ENCODE peak calls at places on chromosome 1, in five cellular contexts. One of them, this sample, is unnamed. For H3K27me3, the result is how much of the 10 kb centered on the place peaks cover.

GRCh38 chr1:16117369-16117768 is 38.5 kb downstream of the EPHA2 start:
- DNase-seq in endodermal cell: no peak
- DNase-seq in thoracic aorta: no peak
- DNase-seq in sigmoid colon: no peak
- DNase-seq in AG04450: no peak
- DNase-seq in this sample: no peak

GRCh38 chr1:3727042-3727824 is 25.0 kb upstream of the CCDC27 start:
- DNase-seq in endodermal cell: peak
- DNase-seq in sigmoid colon: no peak
- DNase-seq in AG04450: no peak
- DNase-seq in thoracic aorta: no peak
- DNase-seq in this sample: no peak

GRCh38 chr1:50109647-50110075 is 941 bp downstream of the ELAVL4 start:
- DNase-seq in thoracic aorta: no peak
- DNase-seq in sigmoid colon: no peak
- DNase-seq in AG04450: no peak
- DNase-seq in endodermal cell: no peak
- DNase-seq in this sample: peak

GRCh38 chr1:21434394-21434793 is 5.5 kb upstream of the NBPF3 start:
- DNase-seq in thoracic aorta: no peak
- DNase-seq in AG04450: no peak
- DNase-seq in endodermal cell: no peak
- DNase-seq in sigmoid colon: no peak
- DNase-seq in this sample: no peak

GRCh38 chr1:60809204-60809985 is 273.0 kb upstream of the NFIA start:
- DNase-seq in endodermal cell: no peak
- DNase-seq in sigmoid colon: no peak
- DNase-seq in AG04450: no peak
- DNase-seq in thoracic aorta: no peak
- DNase-seq in this sample: no peak

GRCh38 chr1:204619721-204620120 is 65.8 kb downstream of the LRRN2 start:
- DNase-seq in AG04450: no peak
- DNase-seq in thoracic aorta: no peak
- DNase-seq in sigmoid colon: no peak
- DNase-seq in endodermal cell: no peak
- DNase-seq in this sample: no peak

GRCh38 chr1:218371927-218372672 is 27.0 kb downstream of the TGFB2 start:
- DNase-seq in thoracic aorta: no peak
- DNase-seq in sigmoid colon: peak
- DNase-seq in AG04450: no peak
- DNase-seq in endodermal cell: no peak
- DNase-seq in this sample: no peak

GRCh38 chr1:47705517-47706130 is 267.8 kb downstream of the FOXD2 start:
- DNase-seq in thoracic aorta: no peak
- DNase-seq in AG04450: no peak
- DNase-seq in endodermal cell: no peak
- DNase-seq in sigmoid colon: peak
- DNase-seq in this sample: no peak

GRCh38 chr1:3069491-3070303 is 694 bp downstream of the PRDM16 start:
- DNase-seq in endodermal cell: peak
- DNase-seq in thoracic aorta: no peak
- DNase-seq in AG04450: no peak
- DNase-seq in sigmoid colon: peak
- DNase-seq in this sample: no peak

DNA sequence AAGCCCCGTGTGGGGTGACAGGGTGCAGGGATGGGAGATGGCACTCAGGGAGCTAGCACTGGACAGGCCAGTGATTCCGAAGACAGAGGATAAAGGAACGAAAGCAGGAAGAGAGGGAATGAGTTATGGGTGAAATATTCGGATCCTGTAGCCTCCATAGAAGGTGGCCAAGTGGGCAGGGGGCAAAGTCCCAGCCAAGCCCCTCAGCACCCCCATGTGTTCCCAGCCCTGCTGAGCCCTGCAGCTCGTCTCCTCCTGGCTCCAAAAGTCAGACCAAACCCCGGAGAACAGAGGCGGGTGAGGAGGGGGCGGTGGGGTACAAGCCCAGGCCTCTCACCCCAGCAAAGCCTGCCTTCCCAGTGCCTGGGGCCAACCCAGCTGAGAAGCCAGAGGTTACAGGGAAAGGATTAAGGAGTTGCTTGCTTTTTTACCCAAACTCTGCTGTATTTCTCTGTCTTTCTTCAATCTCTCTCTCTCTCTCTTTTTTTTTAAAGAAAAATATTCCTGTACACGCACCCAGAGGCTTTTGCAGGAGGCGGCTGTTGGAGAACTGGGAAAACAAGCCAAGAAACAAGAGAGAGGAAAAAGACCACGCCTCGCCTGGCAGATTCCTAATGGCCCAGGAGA is 14.1 kb upstream of the WASF2 start:
- DNase-seq in AG04450: no peak
- DNase-seq in thoracic aorta: no peak
- DNase-seq in sigmoid colon: no peak
- DNase-seq in endodermal cell: no peak
- DNase-seq in this sample: no peak
- H3K4me3 ChIP-seq in AG04450: no peak
- H3K4me3 ChIP-seq in thoracic aorta: peak
- H3K4me3 ChIP-seq in sigmoid colon: no peak
- H3K4me3 ChIP-seq in endodermal cell: no peak
- H3K4me3 ChIP-seq in this sample: no peak

DNA sequence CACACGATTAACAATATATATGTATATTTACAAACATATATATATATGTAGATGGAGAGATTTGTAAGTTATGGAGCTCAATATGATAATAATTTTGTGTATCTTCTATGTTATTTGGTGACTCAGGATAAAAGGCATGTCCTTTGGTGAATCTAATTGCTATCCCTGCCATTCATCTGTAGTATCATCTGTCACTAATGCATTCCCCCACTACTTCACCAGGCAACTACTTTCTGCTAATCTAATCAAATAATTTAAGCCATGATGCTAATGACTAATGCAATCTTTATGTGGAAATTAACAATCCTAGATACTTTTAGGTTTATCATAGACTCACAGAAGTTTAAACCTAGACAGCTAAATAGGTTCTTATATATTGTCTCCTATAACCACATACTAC is 1074.5 kb downstream of the PLA2G4A start:
- DNase-seq in sigmoid colon: no peak
- DNase-seq in thoracic aorta: no peak
- DNase-seq in endodermal cell: no peak
- DNase-seq in AG04450: no peak
- DNase-seq in this sample: no peak
- H3K27me3 ChIP-seq in sigmoid colon: under half
- H3K27me3 ChIP-seq in thoracic aorta: under half
- H3K27me3 ChIP-seq in endodermal cell: under half
- H3K27me3 ChIP-seq in AG04450: under half
- H3K27me3 ChIP-seq in this sample: under half

GRCh38 chr1:34781844-34782391 is 904 bp downstream of the GJB3 start:
- DNase-seq in thoracic aorta: no peak
- DNase-seq in sigmoid colon: peak
- DNase-seq in AG04450: no peak
- DNase-seq in endodermal cell: peak
- DNase-seq in this sample: no peak
- H3K4me3 ChIP-seq in thoracic aorta: peak
- H3K4me3 ChIP-seq in sigmoid colon: peak
- H3K4me3 ChIP-seq in AG04450: no peak
- H3K4me3 ChIP-seq in endodermal cell: peak
- H3K4me3 ChIP-seq in this sample: no peak

GRCh38 chr1:154744352-154744751 is 125.7 kb downstream of the KCNN3 start:
- DNase-seq in thoracic aorta: no peak
- DNase-seq in endodermal cell: peak
- DNase-seq in AG04450: no peak
- DNase-seq in sigmoid colon: no peak
- DNase-seq in this sample: no peak
- H3K27me3 ChIP-seq in thoracic aorta: under half
- H3K27me3 ChIP-seq in endodermal cell: under half
- H3K27me3 ChIP-seq in AG04450: half or more
- H3K27me3 ChIP-seq in sigmoid colon: under half
- H3K27me3 ChIP-seq in this sample: under half

GRCh38 chr1:230752407-230752806 is 5.2 kb downstream of the CAPN9 start:
- DNase-seq in sigmoid colon: no peak
- DNase-seq in endodermal cell: peak
- DNase-seq in AG04450: no peak
- DNase-seq in thoracic aorta: no peak
- DNase-seq in this sample: no peak
- H3K4me3 ChIP-seq in sigmoid colon: no peak
- H3K4me3 ChIP-seq in endodermal cell: no peak
- H3K4me3 ChIP-seq in AG04450: no peak
- H3K4me3 ChIP-seq in thoracic aorta: no peak
- H3K4me3 ChIP-seq in this sample: no peak

DNA sequence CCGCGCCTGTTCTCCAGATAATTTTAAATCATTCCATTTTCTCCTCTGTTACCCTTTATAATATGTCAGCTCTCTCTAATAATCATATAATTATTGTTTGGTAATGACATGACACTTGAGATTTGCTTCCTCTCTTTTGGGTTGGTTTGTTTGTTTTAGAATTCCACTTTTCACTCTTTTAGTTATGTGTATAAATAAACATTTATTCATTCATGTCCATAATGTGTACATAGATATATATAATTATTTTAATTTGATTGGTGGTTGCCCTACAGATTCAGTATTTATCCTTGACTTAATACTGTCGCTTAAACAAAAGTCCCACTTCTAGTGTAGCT is 93.4 kb upstream of the FMN2 start:
- DNase-seq in sigmoid colon: no peak
- DNase-seq in thoracic aorta: no peak
- DNase-seq in AG04450: no peak
- DNase-seq in endodermal cell: no peak
- DNase-seq in this sample: no peak
- H3K27me3 ChIP-seq in sigmoid colon: under half
- H3K27me3 ChIP-seq in thoracic aorta: under half
- H3K27me3 ChIP-seq in AG04450: under half
- H3K27me3 ChIP-seq in endodermal cell: under half
- H3K27me3 ChIP-seq in this sample: under half

GRCh38 chr1:20342294-20343148 is 51.8 kb downstream of the VWA5B1 start:
- DNase-seq in thoracic aorta: no peak
- DNase-seq in AG04450: no peak
- DNase-seq in sigmoid colon: no peak
- DNase-seq in endodermal cell: no peak
- DNase-seq in this sample: no peak
- H3K4me3 ChIP-seq in thoracic aorta: no peak
- H3K4me3 ChIP-seq in AG04450: no peak
- H3K4me3 ChIP-seq in sigmoid colon: peak
- H3K4me3 ChIP-seq in endodermal cell: no peak
- H3K4me3 ChIP-seq in this sample: no peak

DNA sequence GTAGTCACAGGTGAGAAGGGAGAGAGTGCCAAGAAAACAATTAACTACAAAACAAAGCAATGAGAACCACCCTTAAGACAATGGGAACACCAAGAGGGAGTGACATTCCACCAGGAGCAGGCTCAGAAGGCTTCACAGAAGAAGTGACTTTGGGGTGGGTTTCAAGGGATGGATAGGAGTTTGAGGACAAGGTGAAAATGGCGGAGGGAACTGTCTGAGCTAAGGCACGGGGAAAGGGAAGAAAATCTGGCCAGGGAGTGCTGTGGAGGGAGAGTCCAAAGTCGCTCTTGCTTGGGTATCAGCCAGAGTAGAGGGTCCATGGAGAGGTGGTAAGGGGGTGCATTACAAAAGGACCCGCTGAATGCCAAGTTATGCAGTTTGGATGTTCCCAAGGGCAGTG is 87.3 kb downstream of the CAMK2N1 start:
- DNase-seq in AG04450: no peak
- DNase-seq in thoracic aorta: no peak
- DNase-seq in endodermal cell: peak
- DNase-seq in sigmoid colon: no peak
- DNase-seq in this sample: no peak
- H3K27me3 ChIP-seq in AG04450: under half
- H3K27me3 ChIP-seq in thoracic aorta: under half
- H3K27me3 ChIP-seq in endodermal cell: half or more
- H3K27me3 ChIP-seq in sigmoid colon: under half
- H3K27me3 ChIP-seq in this sample: under half

GRCh38 chr1:6419397-6419802 is 319 bp downstream of the HES2 start:
- DNase-seq in thoracic aorta: no peak
- DNase-seq in sigmoid colon: no peak
- DNase-seq in AG04450: no peak
- DNase-seq in endodermal cell: peak
- DNase-seq in this sample: no peak
- H3K4me3 ChIP-seq in thoracic aorta: peak
- H3K4me3 ChIP-seq in sigmoid colon: peak
- H3K4me3 ChIP-seq in AG04450: no peak
- H3K4me3 ChIP-seq in endodermal cell: no peak
- H3K4me3 ChIP-seq in this sample: no peak